ENCODE peak calls at places on chromosomes 16 and 17, in nine cellular contexts. L is sigmoid colon; G is naive B cell; N is cerebellum; W is left ventricle myocardium inferior; P is activated gamma-delta T cell treated with anti-CD3 and anti-CD28 coated beads, Interleukin-2, amount 50 U/mL, for 16 hours; O is stromal cell of bone marrow; H is NCI-H2107; V is T-helper 2 cell. B is an unnamed sample.

GRCh38 chr17:78910885-78911284 is 7.9 kb upstream of the CEP295NL start:
- DNase-seq in L (no peak), G (no peak), N (no peak), W (no peak), P (no peak), O (no peak), H (no peak), V (no peak), B (no peak)

GRCh38 chr16:11398136-11398535 is 52.9 kb downstream of the RMI2 start:
- DNase-seq in L (no peak), G (no peak), N (no peak), W (no peak), P (no peak), O (no peak), H (no peak), V (no peak), B (no peak)

GRCh38 chr16:85898521-85899442 is at the start of gene IRF8:
- DNase-seq in L (peak), G (peak), N (peak), W (peak), P (peak), O (no peak), H (no peak), V (peak), B (no peak)

GRCh38 chr16:8760021-8760420 is 37.4 kb downstream of the TMEM186 start:
- DNase-seq in L (no peak), G (no peak), N (no peak), W (no peak), P (no peak), O (no peak), H (no peak), V (no peak), B (no peak)

GRCh38 chr17:34081269-34081668 is 173.8 kb upstream of the CCL2 start:
- DNase-seq in L (no peak), G (no peak), N (no peak), W (no peak), P (no peak), O (no peak), H (no peak), V (no peak), B (no peak)

GRCh38 chr17:81239714-81240555 is 817 bp downstream of the NDUFAF8 start:
- DNase-seq in L (no peak), G (peak), N (no peak), W (no peak), P (no peak), O (no peak), H (no peak), V (peak), B (no peak)

GRCh38 chr17:40180694-40181093 is 3.4 kb downstream of the RAPGEFL1 start:
- DNase-seq in L (no peak), G (no peak), N (no peak), W (no peak), P (no peak), O (no peak), H (no peak), V (no peak), B (no peak)

GRCh38 chr16:55873122-55873521 is 2.1 kb downstream of the CES5A start:
- DNase-seq in L (no peak), G (no peak), N (no peak), W (no peak), P (no peak), O (no peak), H (no peak), V (no peak), B (no peak)

GRCh38 chr17:41717408-41718286 is 5.5 kb downstream of the GAST start:
- DNase-seq in L (no peak), G (no peak), N (no peak), W (no peak), P (no peak), O (no peak), H (no peak), V (no peak), B (no peak)

GRCh38 chr16:55144656-55145055 is 179.3 kb upstream of the IRX6 start:
- DNase-seq in L (no peak), G (no peak), N (no peak), W (no peak), P (no peak), O (no peak), H (no peak), V (no peak), B (no peak)

GRCh38 chr16:84735846-84736586 is 36.2 kb downstream of the USP10 start:
- DNase-seq in L (no peak), G (no peak), N (peak), W (no peak), P (no peak), O (no peak), H (no peak), V (no peak), B (no peak)

GRCh38 chr16:24918641-24919040 is 72.9 kb downstream of the SLC5A11 start:
- DNase-seq in L (no peak), G (no peak), N (no peak), W (no peak), P (no peak), O (no peak), H (no peak), V (no peak), B (no peak)

GRCh38 chr16:15043344-15043743 is 12.5 kb downstream of the NTAN1 start:
- DNase-seq in L (no peak), G (no peak), N (no peak), W (no peak), P (no peak), O (no peak), H (no peak), V (no peak), B (no peak)

GRCh38 chr16:23944381-23944780 is 108.6 kb downstream of the PRKCB start:
- DNase-seq in L (no peak), G (no peak), N (peak), W (no peak), P (no peak), O (no peak), H (no peak), V (no peak), B (no peak)

GRCh38 chr17:47066095-47066494 is 87.0 kb upstream of the RPRML start:
- DNase-seq in L (no peak), G (no peak), N (no peak), W (no peak), P (no peak), O (no peak), H (no peak), V (no peak), B (no peak)

GRCh38 chr17:2874211-2874686 is 78.0 kb downstream of the RAP1GAP2 start:
- DNase-seq in L (no peak), G (no peak), N (no peak), W (no peak), P (no peak), O (no peak), H (no peak), V (no peak), B (no peak)

GRCh38 chr17:54977744-54978143 is 9.2 kb downstream of the STXBP4 start:
- DNase-seq in L (no peak), G (no peak), N (no peak), W (no peak), P (no peak), O (no peak), H (no peak), V (no peak), B (no peak)

GRCh38 chr17:77424585-77425344 is 284.0 kb downstream of the SEC14L1 start:
- DNase-seq in L (peak), G (no peak), N (no peak), W (peak), P (no peak), O (peak), H (no peak), V (no peak), B (peak)

GRCh38 chr17:80096531-80097306 is 4.7 kb upstream of the GAA start:
- DNase-seq in L (peak), G (no peak), N (no peak), W (no peak), P (no peak), O (no peak), H (no peak), V (no peak), B (no peak)

GRCh38 chr17:42819939-42820535 is 4.0 kb downstream of the BECN1 start:
- DNase-seq in L (no peak), G (peak), N (no peak), W (peak), P (peak), O (no peak), H (peak), V (peak), B (no peak)

GRCh38 chr17:73863761-73864535 is 219.7 kb upstream of the SDK2 start:
- DNase-seq in L (no peak), G (no peak), N (peak), W (no peak), P (no peak), O (no peak), H (no peak), V (no peak), B (no peak)

GRCh38 chr16:8867483-8868271 is 1.1 kb downstream of the CARHSP1 start:
- DNase-seq in L (peak), G (no peak), N (no peak), W (peak), P (no peak), O (no peak), H (no peak), V (no peak), B (no peak)

GRCh38 chr16:46862555-46863447 is 21.4 kb upstream of the GPT2 start:
- DNase-seq in L (no peak), G (no peak), N (no peak), W (no peak), P (no peak), O (no peak), H (no peak), V (no peak), B (no peak)

GRCh38 chr17:14299261-14300093 is 1.4 kb upstream of the HS3ST3B1 start:
- DNase-seq in L (peak), G (peak), N (no peak), W (no peak), P (peak), O (no peak), H (no peak), V (peak), B (no peak)

GRCh38 chr17:35841505-35841904 is 27.2 kb downstream of the HEATR9 start:
- DNase-seq in L (no peak), G (no peak), N (no peak), W (no peak), P (no peak), O (peak), H (no peak), V (no peak), B (peak)

GRCh38 chr17:5584971-5585794 is 874 bp upstream of the NLRP1 start:
- DNase-seq in L (no peak), G (no peak), N (no peak), W (peak), P (no peak), O (peak), H (no peak), V (no peak), B (no peak)

GRCh38 chr16:2150418-2151187 is 2.2 kb downstream of the RAB26 start:
- DNase-seq in L (no peak), G (no peak), N (peak), W (no peak), P (no peak), O (no peak), H (no peak), V (no peak), B (no peak)

GRCh38 chr17:39684369-39685043 is 3.4 kb downstream of the PGAP3 start:
- DNase-seq in L (no peak), G (no peak), N (no peak), W (no peak), P (no peak), O (no peak), H (no peak), V (no peak), B (no peak)

GRCh38 chr16:58128721-58129096 is 472 bp downstream of the CFAP20 start:
- DNase-seq in L (peak), G (no peak), N (no peak), W (peak), P (no peak), O (no peak), H (no peak), V (no peak), B (no peak)

GRCh38 chr16:54538241-54538640 is 251.7 kb upstream of the IRX3 start:
- DNase-seq in L (no peak), G (no peak), N (no peak), W (no peak), P (no peak), O (no peak), H (no peak), V (no peak), B (no peak)

B was measured in occipital lobe.